ENCODE peak calls at places on chromosomes 6 and 20, in seven cellular contexts. S is lower leg skin, P is body of pancreas, N is choroid plexus epithelial cell, Y is nephron progenitor cell, F is neural crest cell, R is Calu3. U is an unnamed sample.

GRCh38 chr6:158819977-158820632 is 937 bp upstream of the EZR start:
- DNase-seq in S (no peak), P (no peak), N (peak; percentile 80), Y (no peak), F (no peak), R (no peak), U (no peak)

GRCh38 chr6:137901454-137901853 is 34.4 kb downstream of the TNFAIP3 start:
- DNase-seq in S (no peak), P (peak; percentile 25), N (no peak), Y (no peak), F (no peak), R (no peak), U (no peak)

GRCh38 chr6:140677781-140678528 is 1303.5 kb upstream of the CITED2 start:
- DNase-seq in S (no peak), P (no peak), N (peak; percentile 79), Y (no peak), F (no peak), R (no peak), U (no peak)

GRCh38 chr6:166244353-166245045 is 63.7 kb downstream of the PRR18 start:
- DNase-seq in S (no peak), P (no peak), N (no peak), Y (no peak), F (no peak), R (no peak), U (no peak)

GRCh38 chr6:45663181-45664180 is 285.7 kb upstream of the SUPT3H start:
- DNase-seq in S (no peak), P (no peak), N (no peak), Y (peak; percentile 71), F (peak; percentile 44), R (no peak), U (peak; percentile 55)

GRCh38 chr6:30156262-30156599 is 4.8 kb downstream of the TRIM10 start:
- DNase-seq in S (peak; percentile 43), P (peak; percentile 67), N (peak; percentile 24), Y (no peak), F (no peak), R (peak; percentile 63), U (no peak)

GRCh38 chr20:53146201-53146891 is 174.2 kb downstream of the TSHZ2 start:
- DNase-seq in S (no peak), P (no peak), N (no peak), Y (no peak), F (no peak), R (no peak), U (no peak)

GRCh38 chr20:43119720-43120119 is 70.0 kb downstream of the PTPRT start:
- DNase-seq in S (no peak), P (no peak), N (no peak), Y (no peak), F (no peak), R (no peak), U (no peak)

GRCh38 chr20:23629017-23629541 is 8.7 kb downstream of the CST3 start:
- DNase-seq in S (peak; percentile 71), P (no peak), N (peak; percentile 81), Y (no peak), F (no peak), R (peak; percentile 28), U (no peak)

GRCh38 chr20:23050847-23051627 is 1.6 kb upstream of the THBD start:
- DNase-seq in S (peak; percentile 84), P (peak; percentile 64), N (peak; percentile 96), Y (peak; percentile 88), F (peak; percentile 77), R (no peak), U (peak; percentile 90)

GRCh38 chr6:112296122-112296521 is 41.8 kb upstream of the LAMA4 start:
- DNase-seq in S (no peak), P (no peak), N (peak; percentile 74), Y (peak; percentile 6), F (peak; percentile 8), R (peak; percentile 41), U (no peak)

GRCh38 chr20:16599257-16599656 is 26.0 kb upstream of the KIF16B start:
- DNase-seq in S (no peak), P (no peak), N (no peak), Y (no peak), F (no peak), R (no peak), U (no peak)

GRCh38 chr20:37941332-37941731 is 38.4 kb downstream of the VSTM2L start:
- DNase-seq in S (no peak), P (no peak), N (no peak), Y (no peak), F (no peak), R (peak; percentile 21), U (no peak)
- TF ChIP-seq CTCF in S (no peak), P (no peak), N (peak; percentile 38), Y (no peak), F (peak; percentile 23), R (peak; percentile 27), U (no peak)

DNA sequence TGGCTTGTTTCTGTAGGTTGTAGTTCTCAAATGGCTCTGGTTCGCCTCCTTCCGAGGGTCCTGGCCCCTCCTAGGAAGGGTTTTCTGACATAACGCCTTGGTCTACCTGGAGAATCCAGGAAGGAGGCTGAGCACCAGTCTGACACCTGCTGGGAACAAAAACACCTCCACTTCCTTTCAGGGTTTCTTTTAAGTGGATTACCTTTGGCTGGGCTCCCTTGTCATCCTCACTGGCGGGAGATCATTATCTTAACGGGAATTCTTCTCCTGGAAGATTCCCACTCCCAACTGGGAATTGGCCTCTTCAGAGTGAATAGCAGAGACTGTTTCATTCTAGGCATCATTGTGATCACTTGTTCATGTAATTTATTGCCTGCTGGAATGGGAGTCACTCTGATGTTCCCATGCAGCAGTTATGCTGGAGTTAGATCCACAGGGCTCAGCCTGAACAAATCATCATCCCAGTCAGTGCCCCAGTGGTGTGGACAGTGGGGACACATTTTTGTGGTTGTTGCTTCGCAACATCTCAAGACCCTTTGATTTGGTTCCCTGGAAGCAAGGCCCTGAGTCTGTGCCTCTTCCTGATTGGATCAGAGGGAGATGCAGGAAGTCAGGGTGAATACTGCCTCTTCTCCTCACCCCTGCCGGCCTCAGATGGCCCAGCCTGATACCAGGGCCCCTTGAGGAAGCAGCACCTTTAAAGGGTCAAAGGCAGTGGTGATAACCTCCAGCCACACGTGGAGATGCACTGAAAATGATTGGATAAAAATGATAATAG is 49.1 kb downstream of the LYRM2 start:
- DNase-seq in S (no peak), P (no peak), N (no peak), Y (no peak), F (no peak), R (no peak), U (no peak)
- TF ChIP-seq CTCF in S (no peak), P (no peak), N (no peak), Y (no peak), F (no peak), R (no peak), U (no peak)

GRCh38 chr6:1313364-1313754 is 1.5 kb downstream of the FOXQ1 start:
- DNase-seq in S (no peak), P (no peak), N (no peak), Y (no peak), F (no peak), R (peak; percentile 33), U (no peak)

GRCh38 chr6:1315201-1315559 is 3.3 kb downstream of the FOXQ1 start:
- DNase-seq in S (no peak), P (no peak), N (no peak), Y (no peak), F (no peak), R (no peak), U (no peak)

GRCh38 chr6:1312444-1313363 is 806 bp downstream of the FOXQ1 start:
- DNase-seq in S (no peak), P (peak; percentile 37), N (no peak), Y (peak; percentile 54), F (no peak), R (peak; percentile 49), U (peak; percentile 69)

GRCh38 chr6:1314617-1315016 is 2.7 kb downstream of the FOXQ1 start:
- DNase-seq in S (no peak), P (no peak), N (no peak), Y (no peak), F (no peak), R (no peak), U (no peak)

DNA sequence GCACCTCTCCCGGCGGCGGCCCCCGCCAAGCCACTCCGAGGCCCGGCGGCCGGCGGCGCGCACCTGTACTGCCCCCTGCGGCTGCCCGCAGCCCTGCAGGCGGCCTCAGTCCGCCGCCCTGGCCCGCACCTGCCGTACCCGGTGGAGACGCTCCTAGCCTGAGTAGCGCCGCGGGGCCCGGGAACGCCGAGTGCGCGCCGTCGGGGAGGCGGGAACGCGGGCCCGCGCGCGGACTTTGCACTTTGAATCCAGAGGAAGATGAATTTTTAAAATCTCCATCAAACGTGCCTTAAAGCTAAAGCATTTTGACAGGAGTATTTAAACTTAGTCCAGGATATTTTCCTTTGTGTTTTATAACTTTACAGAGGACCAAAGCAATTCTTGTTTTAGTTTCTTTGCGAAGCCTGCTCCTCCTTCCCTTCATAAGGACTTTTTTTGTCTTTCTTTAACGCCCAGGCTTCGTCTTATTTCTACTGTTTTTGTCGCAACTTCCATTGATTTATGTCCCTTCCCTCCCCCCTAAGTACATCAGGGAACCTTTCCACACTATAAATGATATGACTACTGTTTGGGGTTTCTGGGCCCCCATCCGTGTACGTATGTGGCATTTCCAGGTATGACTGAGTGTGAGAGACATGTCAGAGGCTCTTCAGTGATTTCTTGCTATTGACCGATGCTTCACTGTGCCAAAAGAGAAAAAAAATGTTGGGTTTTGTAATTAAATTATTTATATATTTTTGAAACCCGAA is 2.0 kb downstream of the FOXQ1 start:
- DNase-seq in S (no peak), P (peak; percentile 63), N (no peak), Y (peak; percentile 74), F (no peak), R (peak; percentile 83), U (peak; percentile 73)
- TF ChIP-seq CTCF in S (no peak), P (peak; percentile 93), N (peak; percentile 38), Y (peak; percentile 43), F (peak; percentile 66), R (peak; percentile 40), U (peak; percentile 49)

GRCh38 chr6:117976030-117976651 is 69.1 kb downstream of the SLC35F1 start:
- DNase-seq in S (no peak), P (peak; percentile 28), N (peak; percentile 66), Y (peak; percentile 12), F (peak; percentile 29), R (peak; percentile 16), U (no peak)
- TF ChIP-seq CTCF in S (no peak), P (peak; percentile 65), N (peak; percentile 68), Y (peak; percentile 68), F (peak; percentile 82), R (peak; percentile 50), U (peak; percentile 59)

U was measured in lower lobe of right lung.